ENCODE peak calls at places on chromosomes 11 and 22, in five cellular contexts. V, J, D, B and I are unnamed samples.

GRCh38 chr22:47294222-47294532 is 531.7 kb downstream of the TBC1D22A start:
- DNase-seq in V (no peak), J (no peak), D (no peak), B (no peak), I (peak; percentile 52)

GRCh38 chr11:33292306-33292705 is 35.1 kb downstream of the HIPK3 start:
- DNase-seq in V (no peak), J (no peak), D (no peak), B (no peak), I (no peak)

GRCh38 chr11:62004473-62004872 is 37.0 kb upstream of the FTH1 start:
- DNase-seq in V (no peak), J (no peak), D (no peak), B (peak; percentile 66), I (no peak)

GRCh38 chr22:30556388-30556787 is 9.8 kb upstream of the SEC14L6 start:
- DNase-seq in V (peak; percentile 41), J (no peak), D (no peak), B (no peak), I (peak; percentile 43)

GRCh38 chr11:95688501-95689222 is 100.9 kb downstream of the FAM76B start:
- DNase-seq in V (no peak), J (no peak), D (no peak), B (no peak), I (no peak)

GRCh38 chr11:29300441-29300840 is 716.4 kb downstream of the KCNA4 start:
- DNase-seq in V (peak; percentile 37), J (no peak), D (no peak), B (no peak), I (no peak)

GRCh38 chr22:25388866-25389540 is 169.6 kb downstream of the CRYBB2 start:
- DNase-seq in V (no peak), J (peak; percentile 26), D (no peak), B (no peak), I (no peak)

GRCh38 chr11:104668797-104669463 is 229.3 kb downstream of the CASP12 start:
- DNase-seq in V (no peak), J (peak; percentile 58), D (no peak), B (no peak), I (no peak)

GRCh38 chr11:59226396-59226795 is 13.7 kb upstream of the MPEG1 start:
- DNase-seq in V (no peak), J (no peak), D (no peak), B (no peak), I (no peak)

GRCh38 chr11:84902445-84902844 is 724.7 kb downstream of the DLG2 start:
- DNase-seq in V (no peak), J (no peak), D (no peak), B (no peak), I (no peak)

GRCh38 chr22:43128116-43128515 is 15.1 kb downstream of the MCAT start:
- DNase-seq in V (no peak), J (no peak), D (no peak), B (no peak), I (no peak)

GRCh38 chr11:34274712-34275398 is 83.0 kb downstream of the ABTB2 start:
- DNase-seq in V (no peak), J (no peak), D (no peak), B (no peak), I (peak; percentile 96)

GRCh38 chr11:10351768-10352641 is 47.1 kb downstream of the ADM start:
- DNase-seq in V (peak; percentile 99), J (peak; percentile 89), D (no peak), B (no peak), I (peak; percentile 59)

GRCh38 chr11:133149698-133150097 is 382.6 kb downstream of the OPCML start:
- DNase-seq in V (peak; percentile 30), J (no peak), D (no peak), B (no peak), I (no peak)

GRCh38 chr11:59918494-59918893 is 19.7 kb upstream of the OOSP1 start:
- DNase-seq in V (no peak), J (no peak), D (no peak), B (no peak), I (no peak)

GRCh38 chr22:36467946-36468345 is 13.5 kb downstream of the TXN2 start:
- DNase-seq in V (no peak), J (no peak), D (peak; percentile 80), B (no peak), I (peak; percentile 33)

GRCh38 chr11:74739546-74740270 is 8.5 kb upstream of the CHRDL2 start:
- DNase-seq in V (peak; percentile 90), J (peak; percentile 69), D (peak; percentile 78), B (no peak), I (peak; percentile 87)

GRCh38 chr22:30427871-30428270 is 2.3 kb downstream of the MTFP1 start:
- DNase-seq in V (no peak), J (no peak), D (no peak), B (no peak), I (no peak)

GRCh38 chr22:30694638-30695350 is at the start of gene OSBP2:
- DNase-seq in V (peak; percentile 55), J (no peak), D (no peak), B (no peak), I (peak; percentile 9)

GRCh38 chr11:128582496-128583366 is 4.6 kb downstream of the ETS1 start:
- DNase-seq in V (peak; percentile 89), J (no peak), D (no peak), B (no peak), I (peak; percentile 39)

GRCh38 chr22:32204211-32204855 is 540 bp downstream of the RFPL2 start:
- DNase-seq in V (peak; percentile 63), J (peak; percentile 9), D (no peak), B (no peak), I (peak; percentile 36)

GRCh38 chr22:49933236-49933921 is 14.9 kb downstream of the CRELD2 start:
- DNase-seq in V (no peak), J (no peak), D (peak; percentile 29), B (no peak), I (no peak)

GRCh38 chr11:504053-504993 is 2.7 kb downstream of the RNH1 start:
- DNase-seq in V (peak; percentile 57), J (no peak), D (peak; percentile 84), B (no peak), I (no peak)

GRCh38 chr11:123357990-123358827 is 71.9 kb upstream of the GRAMD1B start:
- DNase-seq in V (peak; percentile 64), J (no peak), D (no peak), B (peak; percentile 34), I (peak; percentile 10)

GRCh38 chr11:73866586-73866996 is 10.1 kb downstream of the COA4 start:
- DNase-seq in V (no peak), J (peak; percentile 52), D (no peak), B (no peak), I (peak; percentile 34)

GRCh38 chr22:31556627-31557203 is 60.4 kb downstream of the SFI1 start:
- DNase-seq in V (peak; percentile 60), J (peak; percentile 45), D (peak; percentile 41), B (no peak), I (peak; percentile 16)

GRCh38 chr11:42595856-42596255 is 715.9 kb upstream of the API5 start:
- DNase-seq in V (peak; percentile 85), J (no peak), D (no peak), B (no peak), I (no peak)

GRCh38 chr11:76005746-76006145 is 190.7 kb downstream of the UVRAG start:
- DNase-seq in V (no peak), J (no peak), D (no peak), B (no peak), I (no peak)

GRCh38 chr11:69010964-69011623 is 2.0 kb downstream of the MRGPRF start:
- DNase-seq in V (peak; percentile 90), J (no peak), D (peak; percentile 82), B (no peak), I (no peak)
- TF ChIP-seq JUNB in V (no peak), J (no peak), D (no peak), B (no peak), I (no peak)

DNA sequence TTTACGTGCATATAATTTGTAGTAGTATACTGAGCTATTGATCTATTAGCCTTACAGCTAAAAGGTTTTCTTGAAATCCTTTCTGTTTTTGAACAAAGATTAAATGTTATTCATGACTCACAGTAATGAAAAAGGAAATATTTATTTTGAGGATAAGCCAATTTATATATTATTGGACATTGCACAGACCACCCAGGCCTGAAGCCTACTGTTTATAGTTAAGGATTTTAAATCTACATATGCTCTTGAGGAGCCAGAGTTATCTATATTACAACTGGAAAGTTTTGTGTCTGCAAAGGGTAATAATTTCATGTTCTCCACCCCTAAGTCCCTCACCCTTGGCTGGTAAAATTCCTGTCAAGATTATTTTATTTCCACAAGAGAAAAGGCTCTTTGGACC is 228.2 kb downstream of the TMEM135 start:
- DNase-seq in V (no peak), J (no peak), D (no peak), B (no peak), I (no peak)
- TF ChIP-seq JUNB in V (no peak), J (no peak), D (no peak), B (no peak), I (no peak)

GRCh38 chr11:35523351-35523768 is 2.1 kb downstream of the PAMR1 start:
- DNase-seq in V (no peak), J (no peak), D (no peak), B (no peak), I (no peak)
- TF ChIP-seq JUNB in V (no peak), J (no peak), D (no peak), B (no peak), I (no peak)

GRCh38 chr11:16151138-16151537 is 205.2 kb downstream of the SOX6 start:
- DNase-seq in V (no peak), J (no peak), D (no peak), B (no peak), I (no peak)
- TF ChIP-seq JUNB in V (no peak), J (no peak), D (no peak), B (no peak), I (no peak)